ENCODE peak calls at places on chromosomes 13 and 19, in seven cellular contexts. One of them, this sample, is unnamed.

GRCh38 chr13:59531571-59532091 is 632.1 kb downstream of the DIAPH3 start:
- DNase-seq in neuronal stem cell: no peak
- DNase-seq in H9: peak; percentile 68
- DNase-seq in IMR-90: peak; percentile 89
- DNase-seq in mesendoderm: peak; percentile 96
- DNase-seq in H1: peak; percentile 50
- DNase-seq in trophoblast cell: peak; percentile 87
- DNase-seq in this sample: peak; percentile 75

GRCh38 chr13:32840840-32841713 is 175.1 kb upstream of the KL start:
- DNase-seq in neuronal stem cell: no peak
- DNase-seq in H9: no peak
- DNase-seq in IMR-90: no peak
- DNase-seq in mesendoderm: no peak
- DNase-seq in H1: peak; percentile 16
- DNase-seq in trophoblast cell: no peak
- DNase-seq in this sample: no peak

GRCh38 chr19:16266586-16266942 is 58.1 kb upstream of the KLF2 start:
- DNase-seq in neuronal stem cell: no peak
- DNase-seq in H9: no peak
- DNase-seq in IMR-90: no peak
- DNase-seq in mesendoderm: no peak
- DNase-seq in H1: no peak
- DNase-seq in trophoblast cell: no peak
- DNase-seq in this sample: no peak

GRCh38 chr13:35470671-35471465 is 5.6 kb downstream of the MAB21L1 start:
- DNase-seq in neuronal stem cell: peak; percentile 71
- DNase-seq in H9: peak; percentile 75
- DNase-seq in IMR-90: peak; percentile 2
- DNase-seq in mesendoderm: peak; percentile 85
- DNase-seq in H1: peak; percentile 80
- DNase-seq in trophoblast cell: no peak
- DNase-seq in this sample: peak; percentile 11

GRCh38 chr13:61685683-61686013 is 270.0 kb upstream of the PCDH20 start:
- DNase-seq in neuronal stem cell: peak; percentile 20
- DNase-seq in H9: peak; percentile 63
- DNase-seq in IMR-90: no peak
- DNase-seq in mesendoderm: peak; percentile 81
- DNase-seq in H1: no peak
- DNase-seq in trophoblast cell: no peak
- DNase-seq in this sample: no peak

GRCh38 chr19:41462497-41462896 is 19.5 kb downstream of the ERICH4 start:
- DNase-seq in neuronal stem cell: no peak
- DNase-seq in H9: no peak
- DNase-seq in IMR-90: no peak
- DNase-seq in mesendoderm: no peak
- DNase-seq in H1: no peak
- DNase-seq in trophoblast cell: no peak
- DNase-seq in this sample: no peak

GRCh38 chr13:84208251-84208650 is 326.0 kb upstream of the SLITRK1 start:
- DNase-seq in neuronal stem cell: no peak
- DNase-seq in H9: no peak
- DNase-seq in IMR-90: no peak
- DNase-seq in mesendoderm: no peak
- DNase-seq in H1: no peak
- DNase-seq in trophoblast cell: no peak
- DNase-seq in this sample: no peak

GRCh38 chr19:39470724-39471339 is 9.8 kb upstream of the TIMM50 start:
- DNase-seq in neuronal stem cell: no peak
- DNase-seq in H9: no peak
- DNase-seq in IMR-90: peak; percentile 12
- DNase-seq in mesendoderm: no peak
- DNase-seq in H1: no peak
- DNase-seq in trophoblast cell: no peak
- DNase-seq in this sample: no peak

GRCh38 chr13:78610381-78610883 is 7.1 kb upstream of the POU4F1 start:
- DNase-seq in neuronal stem cell: no peak
- DNase-seq in H9: no peak
- DNase-seq in IMR-90: peak; percentile 49
- DNase-seq in mesendoderm: no peak
- DNase-seq in H1: no peak
- DNase-seq in trophoblast cell: no peak
- DNase-seq in this sample: no peak

GRCh38 chr19:28553005-28553404 is 659.9 kb downstream of the UQCRFS1 start:
- DNase-seq in neuronal stem cell: no peak
- DNase-seq in H9: peak; percentile 5
- DNase-seq in IMR-90: no peak
- DNase-seq in mesendoderm: no peak
- DNase-seq in H1: no peak
- DNase-seq in trophoblast cell: no peak
- DNase-seq in this sample: no peak

GRCh38 chr19:7006305-7006704 is 14.9 kb downstream of the MBD3L2B start:
- DNase-seq in neuronal stem cell: no peak
- DNase-seq in H9: no peak
- DNase-seq in IMR-90: no peak
- DNase-seq in mesendoderm: no peak
- DNase-seq in H1: no peak
- DNase-seq in trophoblast cell: no peak
- DNase-seq in this sample: no peak

GRCh38 chr19:38650180-38650775 is 2.8 kb downstream of the ACTN4 start:
- DNase-seq in neuronal stem cell: no peak
- DNase-seq in H9: no peak
- DNase-seq in IMR-90: no peak
- DNase-seq in mesendoderm: no peak
- DNase-seq in H1: no peak
- DNase-seq in trophoblast cell: no peak
- DNase-seq in this sample: peak; percentile 39

GRCh38 chr13:65841156-65841555 is 1389.0 kb downstream of the PCDH9 start:
- DNase-seq in neuronal stem cell: no peak
- DNase-seq in H9: no peak
- DNase-seq in IMR-90: no peak
- DNase-seq in mesendoderm: no peak
- DNase-seq in H1: no peak
- DNase-seq in trophoblast cell: no peak
- DNase-seq in this sample: no peak

GRCh38 chr19:30111051-30111450 is 169.0 kb downstream of the URI1 start:
- DNase-seq in neuronal stem cell: no peak
- DNase-seq in H9: no peak
- DNase-seq in IMR-90: no peak
- DNase-seq in mesendoderm: no peak
- DNase-seq in H1: no peak
- DNase-seq in trophoblast cell: no peak
- DNase-seq in this sample: no peak

GRCh38 chr19:8611890-8612806 is 1.6 kb upstream of the ADAMTS10 start:
- DNase-seq in neuronal stem cell: no peak
- DNase-seq in H9: peak; percentile 54
- DNase-seq in IMR-90: peak; percentile 66
- DNase-seq in mesendoderm: peak; percentile 79
- DNase-seq in H1: no peak
- DNase-seq in trophoblast cell: no peak
- DNase-seq in this sample: peak; percentile 63

GRCh38 chr13:71591380-71591779 is 275.6 kb downstream of the DACH1 start:
- DNase-seq in neuronal stem cell: no peak
- DNase-seq in H9: no peak
- DNase-seq in IMR-90: no peak
- DNase-seq in mesendoderm: no peak
- DNase-seq in H1: no peak
- DNase-seq in trophoblast cell: peak; percentile 4
- DNase-seq in this sample: peak; percentile 24

DNA sequence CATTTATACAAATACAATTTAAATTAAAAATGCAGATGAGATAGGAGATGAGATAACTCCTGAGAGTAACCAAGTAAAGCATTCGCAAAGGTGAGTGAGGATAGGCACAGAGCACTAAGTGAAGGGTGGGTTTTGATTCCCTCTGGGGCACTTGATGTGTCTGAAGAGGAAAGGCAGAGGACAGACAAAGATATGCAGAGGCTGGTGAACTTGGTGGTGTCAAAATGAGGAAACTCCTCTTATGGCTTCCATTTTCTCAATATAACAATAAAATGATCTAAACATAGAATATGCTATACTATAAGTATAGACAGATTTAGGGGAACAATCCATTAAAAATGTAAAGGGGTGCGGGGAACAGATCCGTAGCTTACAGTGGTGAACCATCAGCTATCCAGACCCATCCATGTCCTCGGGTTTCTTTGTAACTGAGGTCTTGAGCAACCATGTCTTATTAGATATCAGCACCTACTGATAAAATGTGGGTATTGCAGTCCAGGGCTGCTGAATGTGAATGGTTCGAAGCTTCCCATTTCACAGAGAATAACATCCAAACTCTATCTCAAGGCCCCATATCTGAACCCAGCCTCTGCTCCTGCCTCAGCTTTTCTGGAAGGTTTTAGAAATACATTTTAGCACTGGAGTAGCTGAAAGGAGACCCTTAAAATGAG is 73.9 kb upstream of the SLC10A2 start:
- DNase-seq in neuronal stem cell: no peak
- DNase-seq in H9: peak; percentile 37
- DNase-seq in IMR-90: no peak
- DNase-seq in mesendoderm: peak; percentile 72
- DNase-seq in H1: no peak
- DNase-seq in trophoblast cell: peak; percentile 41
- DNase-seq in this sample: peak; percentile 2
- H3K4ac ChIP-seq in neuronal stem cell: no peak overlapping the region
- H3K4ac ChIP-seq in H9: no peak overlapping the region
- H3K4ac ChIP-seq in IMR-90: no peak overlapping the region
- H3K4ac ChIP-seq in mesendoderm: no peak overlapping the region
- H3K4ac ChIP-seq in H1: no peak overlapping the region
- H3K4ac ChIP-seq in trophoblast cell: no peak overlapping the region
- H3K4ac ChIP-seq in this sample: no peak overlapping the region

DNA sequence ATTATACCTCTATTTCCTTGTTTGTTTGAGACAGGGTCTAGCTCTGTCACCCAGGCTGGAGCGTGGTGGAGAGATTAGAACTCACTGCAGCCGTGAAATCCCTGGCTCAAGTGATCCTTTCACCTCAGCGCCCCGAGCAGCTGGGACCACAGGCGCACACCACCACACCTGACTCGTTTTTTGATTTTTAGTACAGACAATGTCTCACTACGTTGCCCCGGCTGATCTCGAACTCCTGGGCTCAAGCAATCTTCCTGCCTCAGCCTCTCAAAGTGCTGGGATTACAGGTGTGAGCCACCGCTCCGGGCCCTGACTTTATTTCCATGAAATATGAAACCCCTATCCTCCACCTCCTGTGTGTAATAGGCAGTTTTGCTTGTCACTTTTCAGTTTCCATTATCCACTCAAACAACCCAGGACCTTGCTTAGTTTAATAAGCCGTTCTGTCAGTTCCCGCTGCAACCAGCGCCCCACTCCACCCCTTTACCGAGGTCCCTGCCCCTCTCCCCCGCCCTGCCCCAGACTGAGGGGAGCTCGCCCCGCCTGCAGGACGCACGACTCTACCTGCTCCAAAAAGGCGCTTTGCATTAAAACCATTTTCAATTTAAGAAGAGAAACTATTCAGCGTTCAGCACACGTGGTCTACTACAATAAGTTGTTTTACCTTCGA is 16.9 kb downstream of the ZNF816 start:
- DNase-seq in neuronal stem cell: no peak
- DNase-seq in H9: peak; percentile 73
- DNase-seq in IMR-90: no peak
- DNase-seq in mesendoderm: no peak
- DNase-seq in H1: peak; percentile 66
- DNase-seq in trophoblast cell: peak; percentile 12
- DNase-seq in this sample: no peak
- H3K23ac ChIP-seq in neuronal stem cell: no peak overlapping the region
- H3K23ac ChIP-seq in H9: no peak overlapping the region
- H3K23ac ChIP-seq in IMR-90: no peak overlapping the region
- H3K23ac ChIP-seq in mesendoderm: no peak overlapping the region
- H3K23ac ChIP-seq in H1: no peak overlapping the region
- H3K23ac ChIP-seq in trophoblast cell: no peak overlapping the region
- H3K23ac ChIP-seq in this sample: no peak overlapping the region

GRCh38 chr19:23788415-23788814 is 29.7 kb upstream of the ZNF681 start:
- DNase-seq in neuronal stem cell: no peak
- DNase-seq in H9: no peak
- DNase-seq in IMR-90: no peak
- DNase-seq in mesendoderm: no peak
- DNase-seq in H1: peak; percentile 20
- DNase-seq in trophoblast cell: peak; percentile 54
- DNase-seq in this sample: no peak

GRCh38 chr19:23787106-23787505 is 28.4 kb upstream of the ZNF681 start:
- DNase-seq in neuronal stem cell: no peak
- DNase-seq in H9: no peak
- DNase-seq in IMR-90: peak; percentile 1
- DNase-seq in mesendoderm: no peak
- DNase-seq in H1: no peak
- DNase-seq in trophoblast cell: peak; percentile 91
- DNase-seq in this sample: peak; percentile 66

GRCh38 chr19:23785982-23786381 is 27.3 kb upstream of the ZNF681 start:
- DNase-seq in neuronal stem cell: no peak
- DNase-seq in H9: no peak
- DNase-seq in IMR-90: no peak
- DNase-seq in mesendoderm: no peak
- DNase-seq in H1: no peak
- DNase-seq in trophoblast cell: no peak
- DNase-seq in this sample: no peak

GRCh38 chr19:23790641-23791488 is 32.2 kb upstream of the ZNF681 start:
- DNase-seq in neuronal stem cell: no peak
- DNase-seq in H9: no peak
- DNase-seq in IMR-90: no peak
- DNase-seq in mesendoderm: no peak
- DNase-seq in H1: peak; percentile 27
- DNase-seq in trophoblast cell: peak; percentile 23
- DNase-seq in this sample: no peak

DNA sequence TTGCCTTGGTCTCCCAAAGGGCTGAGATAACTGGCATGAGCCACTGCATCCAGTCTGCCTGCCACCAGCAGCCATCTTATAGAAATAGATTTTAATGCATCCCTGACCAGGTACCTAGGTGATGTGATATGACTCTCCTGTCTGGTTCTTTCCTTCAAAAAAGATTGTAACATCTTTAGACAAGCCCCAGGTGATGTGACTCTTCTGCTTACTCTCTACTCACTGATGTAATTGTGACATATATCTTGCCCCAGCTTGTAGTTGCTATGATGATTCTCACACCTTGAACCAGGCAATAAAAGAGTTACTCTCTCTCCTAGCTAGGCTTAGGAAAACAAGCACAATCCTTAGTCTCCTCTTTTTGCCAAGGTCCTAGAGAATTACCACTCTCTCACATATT is 30.6 kb upstream of the ZNF681 start:
- DNase-seq in neuronal stem cell: no peak
- DNase-seq in H9: no peak
- DNase-seq in IMR-90: no peak
- DNase-seq in mesendoderm: no peak
- DNase-seq in H1: peak; percentile 13
- DNase-seq in trophoblast cell: no peak
- DNase-seq in this sample: no peak
- H3K4ac ChIP-seq in neuronal stem cell: no peak overlapping the region
- H3K4ac ChIP-seq in H9: no peak overlapping the region
- H3K4ac ChIP-seq in IMR-90: no peak overlapping the region
- H3K4ac ChIP-seq in mesendoderm: no peak overlapping the region
- H3K4ac ChIP-seq in H1: no peak overlapping the region
- H3K4ac ChIP-seq in trophoblast cell: no peak overlapping the region
- H3K4ac ChIP-seq in this sample: no peak overlapping the region

DNA sequence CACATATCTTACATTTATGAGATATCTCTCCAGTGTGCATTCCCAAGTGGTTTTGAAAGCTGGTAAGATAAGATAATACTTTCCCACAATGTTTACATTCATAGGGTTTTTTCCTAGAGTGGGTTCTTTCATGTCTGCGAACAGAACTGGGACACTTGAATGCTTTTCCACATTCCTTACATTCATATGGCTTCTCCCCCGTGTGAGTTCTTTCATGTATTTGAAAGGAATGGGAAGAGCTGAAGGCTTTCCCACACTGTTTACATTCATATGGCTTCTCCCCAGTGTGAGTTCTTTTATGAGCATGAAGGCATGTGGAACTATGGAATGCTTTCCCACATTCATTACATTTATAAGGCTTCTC is 19.7 kb downstream of the ZNF433 start:
- DNase-seq in neuronal stem cell: no peak
- DNase-seq in H9: no peak
- DNase-seq in IMR-90: no peak
- DNase-seq in mesendoderm: peak; percentile 22
- DNase-seq in H1: no peak
- DNase-seq in trophoblast cell: no peak
- DNase-seq in this sample: no peak
- H3K23ac ChIP-seq in neuronal stem cell: no peak overlapping the region
- H3K23ac ChIP-seq in H9: no peak overlapping the region
- H3K23ac ChIP-seq in IMR-90: no peak overlapping the region
- H3K23ac ChIP-seq in mesendoderm: no peak overlapping the region
- H3K23ac ChIP-seq in H1: no peak overlapping the region
- H3K23ac ChIP-seq in trophoblast cell: no peak overlapping the region
- H3K23ac ChIP-seq in this sample: no peak overlapping the region